ENCODE peak calls at places on chromosome 21, in four cellular contexts. Z is lower lobe of right lung, M is breast epithelium, D is MM.1S. G is an unnamed sample.
A peak's percentile ranks its signal among the peaks of the same experiment; 100 is the strongest.

GRCh38 chr21:29501451-29501850 is 202.7 kb downstream of the BACH1 start:
- DNase-seq in Z (no peak), M (no peak), D (no peak), G (no peak)

GRCh38 chr21:35743571-35743970 is 316.8 kb downstream of the SETD4 start:
- DNase-seq in Z (no peak), M (no peak), D (no peak), G (no peak)

GRCh38 chr21:37139154-37139553 is 66.1 kb downstream of the TTC3 start:
- DNase-seq in Z (no peak), M (no peak), D (no peak), G (no peak)

GRCh38 chr21:36430841-36431240 is 45.6 kb downstream of the CHAF1B start:
- DNase-seq in Z (no peak), M (no peak), D (no peak), G (no peak)

GRCh38 chr21:33403786-33404571 is 766 bp downstream of the IFNGR2 start:
- DNase-seq in Z (peak; percentile 75), M (peak; percentile 29), D (peak; percentile 58), G (peak; percentile 78)

GRCh38 chr21:37712204-37712934 is 203.9 kb downstream of the KCNJ6 start:
- DNase-seq in Z (peak; percentile 72), M (peak; percentile 22), D (peak; percentile 85), G (peak; percentile 66)

GRCh38 chr21:37871121-37871862 is 45.0 kb downstream of the KCNJ6 start:
- DNase-seq in Z (no peak), M (no peak), D (no peak), G (no peak)

GRCh38 chr21:22468893-22469292 is 1470.7 kb downstream of the NCAM2 start:
- DNase-seq in Z (no peak), M (no peak), D (no peak), G (no peak)

GRCh38 chr21:32917392-32918135 is 108.2 kb upstream of the OLIG2 start:
- DNase-seq in Z (no peak), M (peak; percentile 19), D (no peak), G (no peak)

GRCh38 chr21:21137986-21138385 is 139.8 kb downstream of the NCAM2 start:
- DNase-seq in Z (no peak), M (no peak), D (no peak), G (no peak)

GRCh38 chr21:38256599-38257302 is at the start of gene KCNJ15:
- DNase-seq in Z (no peak), M (no peak), D (no peak), G (no peak)

GRCh38 chr21:38188037-38188436 is 68.8 kb upstream of the KCNJ15 start:
- DNase-seq in Z (no peak), M (no peak), D (no peak), G (no peak)

GRCh38 chr21:16193758-16194606 is 464.2 kb downstream of the USP25 start:
- DNase-seq in Z (peak; percentile 61), M (peak; percentile 24), D (peak; percentile 82), G (peak; percentile 84)
- TF ChIP-seq CTCF in Z (no peak), M (no peak), D (peak; percentile 44), G (no peak)

DNA sequence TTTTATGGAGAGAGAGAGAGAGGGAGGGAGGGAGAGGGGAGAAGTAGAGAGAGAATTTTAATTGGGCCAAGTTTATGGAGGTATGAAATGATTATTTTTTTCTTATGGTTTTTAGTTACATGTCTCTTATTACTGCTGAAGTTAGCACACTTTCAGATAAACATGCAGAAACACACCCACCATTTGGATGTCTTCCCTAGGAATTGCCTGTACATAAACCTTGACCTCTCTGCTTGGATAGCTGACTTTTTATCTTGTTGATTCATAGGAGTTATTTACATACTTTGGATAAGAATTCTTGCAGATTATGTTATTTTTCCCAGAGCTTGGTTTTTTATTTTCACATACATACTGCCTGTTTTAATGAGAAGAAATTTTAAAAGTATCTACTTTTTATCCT is 310.2 kb upstream of the ADAMTS5 start:
- DNase-seq in Z (no peak), M (no peak), D (no peak), G (no peak)
- H3K27ac ChIP-seq in Z (no peak overlapping the region), M (no peak overlapping the region), D (no peak overlapping the region), G (no peak overlapping the region)

DNA sequence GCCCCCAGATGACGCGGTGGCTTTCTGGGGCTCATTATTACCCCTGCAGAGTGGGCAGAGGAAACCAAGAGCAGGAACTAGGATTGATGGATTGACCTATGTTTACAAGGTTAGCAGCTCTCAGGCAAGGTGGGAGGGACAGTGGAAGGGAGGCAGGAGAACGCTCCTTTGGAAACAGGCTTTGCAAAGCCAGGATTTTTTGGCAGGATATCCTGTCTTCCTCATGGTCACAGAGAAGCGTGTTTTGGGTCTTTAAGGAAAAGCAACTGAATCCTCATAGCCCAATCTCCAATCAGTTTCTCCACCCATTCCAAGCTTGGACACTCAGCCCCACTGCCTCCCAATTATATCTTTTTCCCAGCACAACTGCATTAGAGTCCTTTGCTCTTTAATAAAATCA is 105.6 kb upstream of the SOD1 start:
- DNase-seq in Z (no peak), M (no peak), D (no peak), G (no peak)
- H3K4me1 ChIP-seq in Z (peaks cover 8% of the 10 kb centered on the region), M (no peaks in the 10 kb centered on the region), D (peaks cover 50% of the 10 kb centered on the region), G (no peaks in the 10 kb centered on the region)

GRCh38 chr21:42593815-42594157 is 59.6 kb upstream of the PDE9A start:
- DNase-seq in Z (no peak), M (no peak), D (no peak), G (no peak)

GRCh38 chr21:42591170-42591869 is 62.1 kb upstream of the PDE9A start:
- DNase-seq in Z (no peak), M (no peak), D (no peak), G (no peak)

GRCh38 chr21:42592156-42592820 is 61.1 kb upstream of the PDE9A start:
- DNase-seq in Z (no peak), M (no peak), D (no peak), G (no peak)

GRCh38 chr21:42594616-42595280 is 58.7 kb upstream of the PDE9A start:
- DNase-seq in Z (no peak), M (no peak), D (no peak), G (no peak)

GRCh38 chr21:42593007-42593814 is 60.2 kb upstream of the PDE9A start:
- DNase-seq in Z (peak; percentile 75), M (peak; percentile 62), D (peak; percentile 66), G (no peak)
- TF ChIP-seq CTCF in Z (peak; percentile 82), M (peak; percentile 69), D (peak; percentile 83), G (peak; percentile 93)

DNA sequence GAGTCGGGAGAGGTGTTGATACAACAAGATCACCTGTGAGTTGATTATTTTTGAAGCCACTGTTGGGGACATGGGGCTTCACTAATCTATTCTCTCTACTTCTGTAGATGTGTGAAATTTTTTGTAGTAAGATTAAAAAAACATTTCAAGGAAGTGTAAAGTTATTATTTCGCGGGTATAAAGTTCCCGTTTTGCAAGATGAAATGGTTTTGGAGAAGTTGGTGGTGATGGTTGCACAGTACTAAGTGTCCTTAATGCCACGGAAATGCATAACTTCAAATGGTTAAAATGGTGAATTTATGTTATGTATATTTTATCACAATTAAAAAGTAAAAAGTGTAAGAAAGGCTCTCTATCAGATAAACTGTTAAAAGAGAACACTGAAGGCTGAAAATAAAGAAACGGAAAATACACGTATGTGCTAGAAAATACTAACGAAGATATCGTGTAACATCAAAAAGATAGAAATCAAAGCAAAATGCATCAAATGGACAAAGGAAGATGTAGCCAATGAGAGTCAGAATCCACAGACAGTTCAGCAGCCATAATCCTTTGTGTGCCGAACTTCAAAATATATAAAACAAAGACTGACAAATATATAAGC is 2.9 kb upstream of the ITGB2 start:
- DNase-seq in Z (no peak), M (no peak), D (no peak), G (no peak)
- H3K27ac ChIP-seq in Z (no peak overlapping the region), M (peak overlapping the region; percentile 85), D (no peak overlapping the region), G (no peak overlapping the region)

DNA sequence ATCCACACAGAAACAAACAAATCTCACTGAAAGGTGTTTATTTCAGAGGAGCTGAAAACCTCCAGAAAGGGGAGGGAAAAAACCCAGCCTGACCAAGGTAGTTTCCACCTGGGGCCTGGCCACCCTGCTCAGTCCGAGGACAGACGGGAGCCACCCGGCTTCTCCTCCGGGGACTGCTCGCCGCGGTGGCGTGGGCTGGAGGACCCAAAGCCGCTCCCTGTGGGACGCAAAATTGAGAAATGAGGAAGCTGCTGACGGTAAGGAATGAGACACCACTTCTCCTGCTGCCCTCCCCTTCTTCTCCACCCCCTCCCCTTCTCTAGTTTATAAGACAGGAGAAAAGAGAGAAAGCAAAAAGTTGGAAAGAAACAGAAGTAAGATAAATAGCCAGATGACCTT is 12.7 kb downstream of the ITGB2 start:
- DNase-seq in Z (peak; percentile 84), M (no peak), D (no peak), G (no peak)
- H3K4me1 ChIP-seq in Z (peaks cover 64% of the 10 kb centered on the region), M (peaks cover 8% of the 10 kb centered on the region), D (no peaks in the 10 kb centered on the region), G (no peaks in the 10 kb centered on the region)

DNA sequence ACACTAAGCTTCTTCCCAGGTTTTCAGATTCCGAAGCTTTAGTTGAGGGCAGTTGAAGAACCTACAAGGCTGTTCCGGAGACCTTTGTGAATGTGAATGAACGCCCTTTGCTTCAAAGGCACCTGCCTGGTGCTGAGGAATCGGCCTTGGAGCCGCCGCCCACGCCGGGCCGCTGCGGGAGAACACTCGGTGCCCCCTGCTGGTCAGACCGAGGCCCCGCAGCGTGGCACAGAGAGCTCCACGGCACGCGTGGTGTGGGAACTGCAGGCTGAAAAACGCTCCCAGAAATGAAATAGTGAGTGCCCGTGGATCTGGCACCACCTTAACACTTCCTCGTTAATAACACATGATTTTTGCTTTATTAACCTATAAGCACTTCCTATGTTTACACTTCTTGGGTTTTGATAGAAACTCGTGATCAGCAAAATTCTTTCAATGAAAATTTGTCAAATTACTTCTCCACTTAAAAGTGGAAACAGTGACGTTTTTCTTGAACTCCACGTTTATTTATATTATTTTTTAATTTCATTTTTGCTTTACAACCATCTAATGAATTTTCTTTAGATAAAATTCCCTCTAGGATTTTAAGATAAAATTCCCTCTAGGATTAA is 460.6 kb downstream of the DSCAM start:
- DNase-seq in Z (peak; percentile 67), M (peak; percentile 50), D (peak; percentile 86), G (peak; percentile 60)
- TF ChIP-seq CTCF in Z (peak; percentile 70), M (peak; percentile 64), D (peak; percentile 100), G (peak; percentile 90)

GRCh38 chr21:46129846-46130651 is 25.3 kb downstream of the FTCD start:
- DNase-seq in Z (peak; percentile 30), M (no peak), D (no peak), G (no peak)
- H3K27ac ChIP-seq in Z (no peak overlapping the region), M (no peak overlapping the region), D (no peak overlapping the region), G (peak overlapping the region; percentile 16)

G was measured in right atrium auricular region.